ENCODE peak calls at places on chromosomes 1 and 21, in nine cellular contexts. One of them, this sample, is unnamed.

GRCh38 chr1:12610305-12610935 is 7.6 kb downstream of the DHRS3 start:
- DNase-seq in uterus: no peak
- DNase-seq in heart left ventricle: no peak
- DNase-seq in endothelial cell of umbilical vein: no peak
- DNase-seq in IMR-90: peak; percentile 67
- DNase-seq in gastrocnemius medialis: no peak
- DNase-seq in K562: no peak
- DNase-seq in transverse colon: no peak
- DNase-seq in breast epithelium: no peak
- DNase-seq in this sample: no peak

GRCh38 chr1:178774263-178774662 is 49.2 kb downstream of the RALGPS2 start:
- DNase-seq in uterus: no peak
- DNase-seq in heart left ventricle: no peak
- DNase-seq in endothelial cell of umbilical vein: peak; percentile 29
- DNase-seq in IMR-90: peak; percentile 28
- DNase-seq in gastrocnemius medialis: no peak
- DNase-seq in K562: no peak
- DNase-seq in transverse colon: no peak
- DNase-seq in breast epithelium: no peak
- DNase-seq in this sample: no peak

GRCh38 chr1:47325530-47325929 is 8.1 kb upstream of the CMPK1 start:
- DNase-seq in uterus: no peak
- DNase-seq in heart left ventricle: no peak
- DNase-seq in endothelial cell of umbilical vein: no peak
- DNase-seq in IMR-90: peak; percentile 36
- DNase-seq in gastrocnemius medialis: no peak
- DNase-seq in K562: no peak
- DNase-seq in transverse colon: no peak
- DNase-seq in breast epithelium: no peak
- DNase-seq in this sample: no peak

GRCh38 chr1:30824736-30825429 is 67.3 kb upstream of the LAPTM5 start:
- DNase-seq in uterus: no peak
- DNase-seq in heart left ventricle: no peak
- DNase-seq in endothelial cell of umbilical vein: no peak
- DNase-seq in IMR-90: no peak
- DNase-seq in gastrocnemius medialis: no peak
- DNase-seq in K562: no peak
- DNase-seq in transverse colon: no peak
- DNase-seq in breast epithelium: no peak
- DNase-seq in this sample: no peak

GRCh38 chr21:26732442-26733221 is 112.6 kb downstream of the ADAMTS1 start:
- DNase-seq in uterus: peak; percentile 54
- DNase-seq in heart left ventricle: peak; percentile 25
- DNase-seq in endothelial cell of umbilical vein: peak; percentile 38
- DNase-seq in IMR-90: peak; percentile 57
- DNase-seq in gastrocnemius medialis: peak; percentile 29
- DNase-seq in K562: no peak
- DNase-seq in transverse colon: peak; percentile 21
- DNase-seq in breast epithelium: no peak
- DNase-seq in this sample: peak; percentile 71

GRCh38 chr1:234899041-234899787 is 229.4 kb downstream of the TOMM20 start:
- DNase-seq in uterus: no peak
- DNase-seq in heart left ventricle: peak; percentile 59
- DNase-seq in endothelial cell of umbilical vein: peak; percentile 49
- DNase-seq in IMR-90: peak; percentile 72
- DNase-seq in gastrocnemius medialis: peak; percentile 60
- DNase-seq in K562: peak; percentile 36
- DNase-seq in transverse colon: no peak
- DNase-seq in breast epithelium: no peak
- DNase-seq in this sample: no peak

GRCh38 chr21:42460391-42461184 is 35.4 kb downstream of the RSPH1 start:
- DNase-seq in uterus: no peak
- DNase-seq in heart left ventricle: no peak
- DNase-seq in endothelial cell of umbilical vein: no peak
- DNase-seq in IMR-90: no peak
- DNase-seq in gastrocnemius medialis: no peak
- DNase-seq in K562: no peak
- DNase-seq in transverse colon: peak; percentile 61
- DNase-seq in breast epithelium: peak; percentile 35
- DNase-seq in this sample: no peak

GRCh38 chr21:31930001-31930400 is 57.2 kb downstream of the HUNK start:
- DNase-seq in uterus: no peak
- DNase-seq in heart left ventricle: no peak
- DNase-seq in endothelial cell of umbilical vein: no peak
- DNase-seq in IMR-90: no peak
- DNase-seq in gastrocnemius medialis: no peak
- DNase-seq in K562: no peak
- DNase-seq in transverse colon: no peak
- DNase-seq in breast epithelium: no peak
- DNase-seq in this sample: no peak

GRCh38 chr21:15293251-15293650 is 228.5 kb upstream of the NRIP1 start:
- DNase-seq in uterus: no peak
- DNase-seq in heart left ventricle: no peak
- DNase-seq in endothelial cell of umbilical vein: peak; percentile 68
- DNase-seq in IMR-90: peak; percentile 82
- DNase-seq in gastrocnemius medialis: no peak
- DNase-seq in K562: no peak
- DNase-seq in transverse colon: no peak
- DNase-seq in breast epithelium: no peak
- DNase-seq in this sample: no peak

GRCh38 chr1:57443004-57443403 is 19.1 kb upstream of the DAB1 start:
- DNase-seq in uterus: no peak
- DNase-seq in heart left ventricle: no peak
- DNase-seq in endothelial cell of umbilical vein: no peak
- DNase-seq in IMR-90: no peak
- DNase-seq in gastrocnemius medialis: no peak
- DNase-seq in K562: no peak
- DNase-seq in transverse colon: no peak
- DNase-seq in breast epithelium: no peak
- DNase-seq in this sample: no peak

GRCh38 chr1:68811806-68812205 is 314.9 kb upstream of the DEPDC1 start:
- DNase-seq in uterus: no peak
- DNase-seq in heart left ventricle: no peak
- DNase-seq in endothelial cell of umbilical vein: no peak
- DNase-seq in IMR-90: no peak
- DNase-seq in gastrocnemius medialis: no peak
- DNase-seq in K562: no peak
- DNase-seq in transverse colon: no peak
- DNase-seq in breast epithelium: no peak
- DNase-seq in this sample: no peak

GRCh38 chr1:231040019-231040799 is at the start of gene FAM89A:
- DNase-seq in uterus: peak; percentile 74
- DNase-seq in heart left ventricle: peak; percentile 68
- DNase-seq in endothelial cell of umbilical vein: no peak
- DNase-seq in IMR-90: no peak
- DNase-seq in gastrocnemius medialis: no peak
- DNase-seq in K562: peak; percentile 98
- DNase-seq in transverse colon: peak; percentile 72
- DNase-seq in breast epithelium: peak; percentile 55
- DNase-seq in this sample: peak; percentile 33

GRCh38 chr21:28699591-28700259 is 293.0 kb downstream of the LTN1 start:
- DNase-seq in uterus: no peak
- DNase-seq in heart left ventricle: no peak
- DNase-seq in endothelial cell of umbilical vein: no peak
- DNase-seq in IMR-90: no peak
- DNase-seq in gastrocnemius medialis: no peak
- DNase-seq in K562: no peak
- DNase-seq in transverse colon: no peak
- DNase-seq in breast epithelium: no peak
- DNase-seq in this sample: no peak

DNA sequence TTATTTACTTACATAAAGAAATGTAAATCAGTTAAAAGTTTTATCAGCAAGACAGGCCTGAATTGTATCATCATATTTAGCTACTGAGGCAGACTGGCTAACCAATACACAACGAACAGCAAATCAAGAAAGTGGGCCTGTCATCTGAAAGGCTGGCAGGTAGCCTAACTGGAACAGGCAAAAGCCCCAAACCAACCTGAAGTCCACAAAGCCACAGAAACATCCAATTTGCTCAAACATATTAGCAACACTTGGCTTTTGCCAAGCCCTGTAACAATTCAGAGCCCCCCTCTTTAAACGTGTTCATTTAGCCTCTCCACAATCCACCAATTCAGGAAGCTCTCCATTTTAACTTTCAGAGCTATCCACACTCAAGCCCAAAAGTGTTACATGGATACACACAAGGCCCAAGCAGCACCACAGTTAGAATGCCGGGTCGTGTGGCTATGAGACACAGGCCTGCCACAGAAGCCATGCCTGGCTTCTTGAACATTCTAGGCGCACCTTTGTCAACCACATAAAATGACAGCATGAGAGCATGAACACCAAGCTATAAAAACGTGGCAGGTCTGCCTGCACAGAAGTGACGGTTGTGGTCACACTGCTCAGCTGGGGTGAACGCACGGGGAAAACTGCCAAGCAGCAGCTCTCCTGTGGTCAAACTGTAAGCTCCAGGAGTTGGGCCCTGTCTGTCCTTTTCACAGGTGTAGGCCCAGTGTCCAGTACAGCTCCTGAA is 49.3 kb downstream of the CD34 start:
- DNase-seq in uterus: no peak
- DNase-seq in heart left ventricle: no peak
- DNase-seq in endothelial cell of umbilical vein: no peak
- DNase-seq in IMR-90: no peak
- DNase-seq in gastrocnemius medialis: no peak
- DNase-seq in K562: no peak
- DNase-seq in transverse colon: peak; percentile 31
- DNase-seq in breast epithelium: no peak
- DNase-seq in this sample: no peak
- H3K4me1 ChIP-seq in uterus: peaks cover 9% of the 10 kb centered on the region
- H3K4me1 ChIP-seq in heart left ventricle: peaks cover 77% of the 10 kb centered on the region
- H3K4me1 ChIP-seq in endothelial cell of umbilical vein: peaks cover 24% of the 10 kb centered on the region
- H3K4me1 ChIP-seq in IMR-90: peaks cover 12% of the 10 kb centered on the region
- H3K4me1 ChIP-seq in gastrocnemius medialis: peaks cover 80% of the 10 kb centered on the region
- H3K4me1 ChIP-seq in K562: peaks cover 8% of the 10 kb centered on the region
- H3K4me1 ChIP-seq in transverse colon: peaks cover 88% of the 10 kb centered on the region
- H3K4me1 ChIP-seq in breast epithelium: peaks cover 16% of the 10 kb centered on the region
- H3K4me1 ChIP-seq in this sample: peaks cover 86% of the 10 kb centered on the region

GRCh38 chr1:173414539-173414938 is 62.6 kb upstream of the PRDX6 start:
- DNase-seq in uterus: no peak
- DNase-seq in heart left ventricle: no peak
- DNase-seq in endothelial cell of umbilical vein: no peak
- DNase-seq in IMR-90: no peak
- DNase-seq in gastrocnemius medialis: no peak
- DNase-seq in K562: no peak
- DNase-seq in transverse colon: no peak
- DNase-seq in breast epithelium: no peak
- DNase-seq in this sample: no peak

GRCh38 chr1:173416034-173416433 is 61.1 kb upstream of the PRDX6 start:
- DNase-seq in uterus: no peak
- DNase-seq in heart left ventricle: no peak
- DNase-seq in endothelial cell of umbilical vein: no peak
- DNase-seq in IMR-90: no peak
- DNase-seq in gastrocnemius medialis: no peak
- DNase-seq in K562: no peak
- DNase-seq in transverse colon: no peak
- DNase-seq in breast epithelium: no peak
- DNase-seq in this sample: no peak

GRCh38 chr1:173414136-173414535 is 63.0 kb upstream of the PRDX6 start:
- DNase-seq in uterus: no peak
- DNase-seq in heart left ventricle: no peak
- DNase-seq in endothelial cell of umbilical vein: no peak
- DNase-seq in IMR-90: no peak
- DNase-seq in gastrocnemius medialis: no peak
- DNase-seq in K562: no peak
- DNase-seq in transverse colon: no peak
- DNase-seq in breast epithelium: no peak
- DNase-seq in this sample: no peak

GRCh38 chr1:173417563-173417962 is 59.6 kb upstream of the PRDX6 start:
- DNase-seq in uterus: no peak
- DNase-seq in heart left ventricle: no peak
- DNase-seq in endothelial cell of umbilical vein: no peak
- DNase-seq in IMR-90: no peak
- DNase-seq in gastrocnemius medialis: no peak
- DNase-seq in K562: no peak
- DNase-seq in transverse colon: no peak
- DNase-seq in breast epithelium: no peak
- DNase-seq in this sample: no peak

DNA sequence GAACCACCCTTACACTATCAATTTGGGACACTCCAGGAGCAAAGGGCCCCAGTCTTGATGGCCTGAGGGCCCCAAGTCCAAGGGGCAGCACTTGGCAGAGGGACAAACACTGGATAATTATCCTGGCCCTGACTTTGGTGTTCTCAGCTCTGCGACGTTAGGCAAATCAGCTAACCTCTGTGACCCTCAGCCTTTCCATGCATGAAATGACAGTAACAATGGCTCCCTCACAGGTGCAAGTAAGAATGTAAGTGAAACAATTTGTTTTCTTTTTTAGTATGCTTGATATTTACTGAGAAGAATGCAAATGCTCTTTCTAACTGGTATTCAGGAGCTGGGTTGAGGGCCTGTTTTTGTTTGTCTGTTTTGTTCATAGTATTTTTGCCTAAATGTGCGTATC is 61.6 kb upstream of the PRDX6 start:
- DNase-seq in uterus: no peak
- DNase-seq in heart left ventricle: no peak
- DNase-seq in endothelial cell of umbilical vein: no peak
- DNase-seq in IMR-90: no peak
- DNase-seq in gastrocnemius medialis: no peak
- DNase-seq in K562: no peak
- DNase-seq in transverse colon: no peak
- DNase-seq in breast epithelium: no peak
- DNase-seq in this sample: no peak
- TF ChIP-seq POLR2A in uterus: no peak
- TF ChIP-seq POLR2A in heart left ventricle: no peak
- TF ChIP-seq POLR2A in endothelial cell of umbilical vein: no peak
- TF ChIP-seq POLR2A in IMR-90: no peak
- TF ChIP-seq POLR2A in gastrocnemius medialis: no peak
- TF ChIP-seq POLR2A in K562: no peak
- TF ChIP-seq POLR2A in transverse colon: no peak
- TF ChIP-seq POLR2A in breast epithelium: no peak
- TF ChIP-seq POLR2A in this sample: no peak

DNA sequence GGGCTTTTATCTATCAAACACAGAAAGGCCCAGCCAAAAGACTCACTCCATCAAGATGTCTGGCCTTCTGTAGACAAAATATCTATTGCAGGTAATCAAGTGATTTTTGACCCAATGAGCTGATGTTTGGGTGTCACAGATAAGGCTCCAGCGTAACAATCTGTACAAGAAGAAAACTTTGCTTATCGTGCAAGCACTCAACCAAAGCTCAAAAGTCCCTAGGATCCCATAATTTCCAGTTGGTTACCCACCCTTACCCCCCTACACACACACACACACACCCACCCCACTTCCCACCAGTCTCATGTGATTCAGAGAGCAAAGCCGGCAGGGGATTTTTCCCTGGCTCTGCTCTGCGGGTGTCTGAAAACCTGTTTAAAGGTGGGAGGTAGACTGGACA is 5.8 kb downstream of the ITPKB start:
- DNase-seq in uterus: no peak
- DNase-seq in heart left ventricle: no peak
- DNase-seq in endothelial cell of umbilical vein: no peak
- DNase-seq in IMR-90: no peak
- DNase-seq in gastrocnemius medialis: no peak
- DNase-seq in K562: no peak
- DNase-seq in transverse colon: no peak
- DNase-seq in breast epithelium: no peak
- DNase-seq in this sample: no peak
- H3K4me1 ChIP-seq in uterus: peaks cover 5% of the 10 kb centered on the region
- H3K4me1 ChIP-seq in heart left ventricle: peaks cover 48% of the 10 kb centered on the region
- H3K4me1 ChIP-seq in endothelial cell of umbilical vein: peaks cover 13% of the 10 kb centered on the region
- H3K4me1 ChIP-seq in IMR-90: peaks cover 2% of the 10 kb centered on the region
- H3K4me1 ChIP-seq in gastrocnemius medialis: peaks cover 22% of the 10 kb centered on the region
- H3K4me1 ChIP-seq in K562: peaks cover 17% of the 10 kb centered on the region
- H3K4me1 ChIP-seq in transverse colon: peaks cover 64% of the 10 kb centered on the region
- H3K4me1 ChIP-seq in breast epithelium: peaks cover 11% of the 10 kb centered on the region
- H3K4me1 ChIP-seq in this sample: peaks cover 34% of the 10 kb centered on the region

GRCh38 chr1:6471969-6472368 is 6.0 kb upstream of the TNFRSF25 start:
- DNase-seq in uterus: no peak
- DNase-seq in heart left ventricle: no peak
- DNase-seq in endothelial cell of umbilical vein: no peak
- DNase-seq in IMR-90: no peak
- DNase-seq in gastrocnemius medialis: no peak
- DNase-seq in K562: no peak
- DNase-seq in transverse colon: peak; percentile 89
- DNase-seq in breast epithelium: no peak
- DNase-seq in this sample: no peak
- TF ChIP-seq POLR2A in uterus: no peak
- TF ChIP-seq POLR2A in heart left ventricle: no peak
- TF ChIP-seq POLR2A in endothelial cell of umbilical vein: no peak
- TF ChIP-seq POLR2A in IMR-90: no peak
- TF ChIP-seq POLR2A in gastrocnemius medialis: no peak
- TF ChIP-seq POLR2A in K562: no peak
- TF ChIP-seq POLR2A in transverse colon: peak; percentile 34
- TF ChIP-seq POLR2A in breast epithelium: no peak
- TF ChIP-seq POLR2A in this sample: no peak

This sample was measured in tibial nerve.